ENCODE peak calls at places on chromosomes 3 and 15, in six cellular contexts. F, Q, H, X, N and P are unnamed samples.

GRCh38 chr15:89587955-89588354 is 12.7 kb downstream of the TICRR start:
- DNase-seq in Q (no peak), H (no peak), N (peak; percentile 17), X (no peak), F (no peak), P (peak; percentile 9)

GRCh38 chr3:153693207-153693606 is 428.0 kb upstream of the ARHGEF26 start:
- DNase-seq in X (no peak), F (no peak), H (no peak), N (no peak), Q (no peak), P (no peak)

GRCh38 chr15:48861813-48862431 is 16.0 kb upstream of the EID1 start:
- DNase-seq in X (peak; percentile 11), H (peak; percentile 40), N (peak; percentile 77), F (peak; percentile 48), Q (peak; percentile 33), P (no peak)

GRCh38 chr3:121786485-121786884 is 36.9 kb upstream of the GOLGB1 start:
- DNase-seq in Q (no peak), F (no peak), H (no peak), X (no peak), N (no peak), P (no peak)

GRCh38 chr15:73928241-73928579 is 1.9 kb downstream of the LOXL1 start:
- DNase-seq in Q (no peak), N (no peak), F (no peak), X (no peak), H (no peak), P (no peak)

GRCh38 chr15:69577397-69577796 is 124.8 kb downstream of the RPLP1 start:
- DNase-seq in H (peak; percentile 43), F (no peak), Q (no peak), N (no peak), X (no peak), P (no peak)

GRCh38 chr3:48015451-48016182 is 599 bp downstream of the MAP4 start:
- DNase-seq in N (no peak), X (no peak), Q (peak; percentile 16), H (no peak), F (no peak), P (no peak)

GRCh38 chr3:129313983-129314756 is 35.5 kb downstream of the HMCES start:
- DNase-seq in H (no peak), F (no peak), X (no peak), Q (no peak), N (peak; percentile 25), P (no peak)

GRCh38 chr15:47744496-47744895 is 27.2 kb downstream of the SEMA6D start:
- DNase-seq in F (no peak), N (no peak), X (no peak), Q (no peak), H (no peak), P (no peak)

GRCh38 chr3:122697952-122698625 is 17.4 kb downstream of the PARP14 start:
- DNase-seq in Q (no peak), X (no peak), H (no peak), F (no peak), N (no peak), P (no peak)

GRCh38 chr3:52468336-52468735 is 12.9 kb downstream of the NISCH start:
- DNase-seq in F (no peak), H (no peak), X (no peak), N (no peak), Q (no peak), P (no peak)

GRCh38 chr15:43516801-43517353 is 531 bp upstream of the MAP1A start:
- DNase-seq in N (peak; percentile 63), Q (no peak), X (no peak), H (no peak), F (no peak), P (peak; percentile 59)

GRCh38 chr3:171383206-171384018 is 76.8 kb downstream of the TNIK start:
- DNase-seq in X (no peak), N (peak; percentile 60), F (no peak), Q (peak; percentile 86), H (no peak), P (peak; percentile 40)

GRCh38 chr3:186414735-186415419 is 52.8 kb upstream of the DGKG start:
- DNase-seq in X (peak; percentile 35), N (peak; percentile 81), H (no peak), Q (no peak), F (no peak), P (peak; percentile 63)

GRCh38 chr3:12810963-12811362 is 14.5 kb downstream of the CAND2 start:
- DNase-seq in N (no peak), H (no peak), X (no peak), F (no peak), Q (no peak), P (no peak)

GRCh38 chr15:39362832-39363561 is 217.9 kb upstream of the THBS1 start:
- DNase-seq in X (no peak), H (no peak), Q (peak; percentile 96), F (no peak), N (peak; percentile 98), P (peak; percentile 92)